ENCODE peak calls at places on chromosomes 11 and 22, in ten cellular contexts. Q is stimulated activated CD4-positive, alpha-beta T cell treated with anti-CD3 and anti-CD28 coated beads, TNF-alpha, amount 100 ng/mL, for 1 hour; R is T follicular helper cell; D is naive B cell; F is mesendoderm; L is Panc1; C is RWPE1; Y is adrenal gland; E is Calu3; W is astrocyte of the spinal cord. V is an unnamed sample.

GRCh38 chr22:20509344-20510047 is 2.1 kb downstream of the MED15 start:
- DNase-seq in Y (peak; percentile 95), E (peak; percentile 79), F (peak; percentile 80), C (peak; percentile 86), W (peak; percentile 93), R (peak; percentile 31), L (no peak), D (peak; percentile 56), Q (no peak), V (no peak)

GRCh38 chr22:31501738-31502137 is 5.4 kb downstream of the SFI1 start:
- DNase-seq in Q (no peak), R (no peak), E (no peak), F (no peak), L (no peak), Y (no peak), C (no peak), W (no peak), D (no peak), V (no peak)

GRCh38 chr11:73478737-73479347 is 102.6 kb downstream of the RELT start:
- DNase-seq in F (peak; percentile 68), L (peak; percentile 27), D (no peak), E (peak; percentile 20), W (peak; percentile 41), R (no peak), Q (no peak), Y (no peak), C (peak; percentile 69), V (no peak)

GRCh38 chr22:32079110-32080089 is 36.3 kb downstream of the SLC5A1 start:
- DNase-seq in Y (peak; percentile 69), E (peak; percentile 58), F (peak; percentile 91), C (peak; percentile 81), R (no peak), W (peak; percentile 70), D (no peak), Q (no peak), L (no peak), V (no peak)

GRCh38 chr11:10322830-10323792 is 18.2 kb downstream of the ADM start:
- DNase-seq in D (no peak), Q (no peak), L (peak; percentile 90), E (peak; percentile 56), C (peak; percentile 71), W (peak; percentile 93), Y (peak; percentile 78), F (peak; percentile 81), R (no peak), V (no peak)

GRCh38 chr11:59053387-59053786 is 32.7 kb upstream of the GLYATL1B start:
- DNase-seq in F (peak; percentile 70), D (peak; percentile 60), C (no peak), Y (peak; percentile 85), L (peak; percentile 10), E (peak; percentile 80), Q (peak; percentile 54), R (peak; percentile 65), W (peak; percentile 17), V (peak; percentile 54)

GRCh38 chr11:11810764-11811726 is 30.7 kb upstream of the USP47 start:
- DNase-seq in W (no peak), D (no peak), C (no peak), Q (no peak), L (no peak), F (peak; percentile 27), E (no peak), Y (no peak), R (no peak), V (no peak)

GRCh38 chr11:128716661-128717210 is 22.9 kb downstream of the FLI1 start:
- DNase-seq in R (peak; percentile 47), Y (no peak), Q (no peak), F (no peak), L (no peak), C (no peak), W (peak; percentile 61), E (no peak), D (no peak), V (no peak)

GRCh38 chr11:109435121-109435742 is 13.2 kb downstream of the C11orf87 start:
- DNase-seq in D (no peak), R (no peak), Y (no peak), C (peak; percentile 66), L (no peak), Q (no peak), E (no peak), W (peak; percentile 86), F (no peak), V (no peak)

GRCh38 chr11:38791346-38791961 is 2193.4 kb upstream of the RAG2 start:
- DNase-seq in Y (peak; percentile 53), D (peak; percentile 2), F (peak; percentile 63), C (peak; percentile 65), E (peak; percentile 56), W (peak; percentile 75), Q (no peak), R (no peak), L (peak; percentile 25), V (no peak)

V was measured in activated naive CD8-positive, alpha-beta T cell treated with anti-CD3 and anti-CD28 coated beads, Interleukin-2, amount 50 U/mL, for 16 hours.